ENCODE peak calls at places on chromosomes 11 and 22, in four cellular contexts. R is HepG2, G is GM23338, M is HCT116. P is an unnamed sample.

GRCh38 chr11:128901655-128902514 is 10.7 kb downstream of the KCNJ5 start:
- DNase-seq in G (peak; percentile 65), M (no peak), R (no peak), P (no peak)

GRCh38 chr11:116595305-116595880 is 177.4 kb downstream of the BUD13 start:
- DNase-seq in R (no peak), M (no peak), G (no peak), P (no peak)

GRCh38 chr11:19614370-19614936 is 98.2 kb upstream of the NAV2 start:
- DNase-seq in G (no peak), R (no peak), M (no peak), P (no peak)

GRCh38 chr11:8080674-8081590 is at the start of gene TUB:
- DNase-seq in M (no peak), G (peak; percentile 86), R (no peak), P (no peak)

GRCh38 chr11:120378474-120378873 is 42.3 kb downstream of the ARHGEF12 start:
- DNase-seq in R (no peak), M (no peak), G (no peak), P (no peak)

GRCh38 chr11:17298302-17298701 is 21.8 kb downstream of the NUCB2 start:
- DNase-seq in G (no peak), R (no peak), M (no peak), P (no peak)

GRCh38 chr11:33692013-33692504 is 8.6 kb downstream of the C11orf91 start:
- DNase-seq in G (no peak), M (peak; percentile 81), R (peak; percentile 76), P (no peak)

GRCh38 chr11:117187428-117187798 is 8.9 kb downstream of the SIDT2 start:
- DNase-seq in M (no peak), G (no peak), R (no peak), P (no peak)

GRCh38 chr22:20117656-20118571 is 888 bp upstream of the TRMT2A start:
- DNase-seq in M (no peak), R (no peak), G (peak; percentile 32), P (peak; percentile 52)

GRCh38 chr11:130181295-130182272 is 22.0 kb downstream of the ST14 start:
- DNase-seq in R (peak; percentile 99), G (no peak), M (no peak), P (no peak)

GRCh38 chr22:31496735-31497146 is 405 bp downstream of the SFI1 start:
- DNase-seq in G (no peak), M (no peak), R (no peak), P (peak; percentile 39)

GRCh38 chr11:15055620-15056356 is 17.6 kb upstream of the CALCB start:
- DNase-seq in R (no peak), M (no peak), G (no peak), P (no peak)

GRCh38 chr22:29816128-29816527 is 21.9 kb downstream of the ASCC2 start:
- DNase-seq in R (no peak), G (no peak), M (no peak), P (no peak)

GRCh38 chr11:133966924-133967598 is 10.3 kb upstream of the IGSF9B start:
- DNase-seq in G (peak; percentile 83), R (no peak), M (no peak), P (no peak)

GRCh38 chr22:18044548-18045271 is 20.3 kb upstream of the MICAL3 start:
- DNase-seq in M (no peak), G (no peak), R (peak; percentile 94), P (no peak)

GRCh38 chr11:116665523-116665922 is 107.3 kb downstream of the BUD13 start:
- DNase-seq in R (no peak), M (no peak), G (no peak), P (no peak)

GRCh38 chr22:19506212-19506611 is 18.0 kb downstream of the CLDN5 start:
- DNase-seq in M (no peak), R (no peak), G (no peak), P (no peak)

GRCh38 chr22:36350751-36351594 is 36.8 kb downstream of the MYH9 start:
- DNase-seq in G (no peak), R (peak; percentile 91), M (no peak), P (no peak)

GRCh38 chr11:3153291-3153861 is 11.7 kb downstream of the OSBPL5 start:
- DNase-seq in G (no peak), R (no peak), M (no peak), P (no peak)

GRCh38 chr11:66531841-66532240 is 14.0 kb downstream of the ZDHHC24 start:
- DNase-seq in M (no peak), R (no peak), G (no peak), P (no peak)

GRCh38 chr11:81071641-81072040 is 1630.8 kb upstream of the TENM4 start:
- DNase-seq in R (no peak), G (no peak), M (no peak), P (no peak)

GRCh38 chr11:2269601-2270321 is 627 bp downstream of the ASCL2 start:
- DNase-seq in G (peak; percentile 78), M (no peak), R (no peak), P (peak; percentile 66)

GRCh38 chr11:2515401-2516275 is 70.8 kb downstream of the KCNQ1 start:
- DNase-seq in R (no peak), M (no peak), G (no peak), P (no peak)

GRCh38 chr11:118057424-118058145 is 19.3 kb upstream of the TMPRSS4 start:
- DNase-seq in M (no peak), R (no peak), G (no peak), P (no peak)

GRCh38 chr11:65870706-65871681 is 1.6 kb downstream of the EFEMP2 start:
- DNase-seq in R (no peak), G (no peak), M (no peak), P (no peak)

GRCh38 chr11:108569896-108570295 is 23.7 kb downstream of the EXPH5 start:
- DNase-seq in R (no peak), G (no peak), M (no peak), P (no peak)

GRCh38 chr22:36017661-36018091 is 10.9 kb downstream of the RBFOX2 start:
- DNase-seq in M (no peak), R (no peak), G (no peak), P (no peak)

GRCh38 chr11:70502677-70503076 is 104.3 kb downstream of the CTTN start:
- DNase-seq in G (no peak), R (no peak), M (no peak), P (no peak)

GRCh38 chr11:12526789-12527188 is 147.4 kb upstream of the TEAD1 start:
- DNase-seq in M (no peak), G (no peak), R (no peak), P (no peak)

GRCh38 chr11:111512296-111513239 is at the start of gene BTG4:
- DNase-seq in M (no peak), R (no peak), G (peak; percentile 69), P (no peak)

GRCh38 chr11:131938321-131938751 is 567.9 kb downstream of the NTM start:
- DNase-seq in M (no peak), R (no peak), G (no peak), P (no peak)

GRCh38 chr11:117827521-117828511 is 3.3 kb upstream of the FXYD2 start:
- DNase-seq in R (no peak), G (no peak), M (no peak), P (no peak)

GRCh38 chr11:102666331-102666957 is 39.1 kb downstream of the MMP27 start:
- DNase-seq in G (peak; percentile 74), R (peak; percentile 46), M (peak; percentile 37), P (no peak)

GRCh38 chr22:37749223-37749622 is 52.4 kb downstream of the TRIOBP start:
- DNase-seq in G (no peak), M (no peak), R (no peak), P (no peak)

GRCh38 chr11:92475316-92475715 is 250.7 kb downstream of the FAT3 start:
- DNase-seq in G (no peak), M (no peak), R (no peak), P (no peak)

GRCh38 chr11:84316866-84317560 is 1030.8 kb upstream of the CCDC90B start:
- DNase-seq in M (no peak), R (no peak), G (peak; percentile 15), P (no peak)

GRCh38 chr11:64173616-64174355 is 7.9 kb upstream of the MACROD1 start:
- DNase-seq in R (no peak), G (no peak), M (no peak), P (no peak)

GRCh38 chr11:45532552-45532951 is 132.9 kb downstream of the CHST1 start:
- DNase-seq in R (no peak), M (no peak), G (no peak), P (no peak)

GRCh38 chr22:48510599-48510998 is 1317.1 kb downstream of the BRD1 start:
- DNase-seq in R (no peak), M (no peak), G (no peak), P (no peak)

GRCh38 chr11:72807021-72807693 is 7.1 kb upstream of the ATG16L2 start:
- DNase-seq in G (no peak), R (peak; percentile 72), M (no peak), P (peak; percentile 63)
- TF ChIP-seq REST in G (no peak), R (no peak), M (no peak), P (no peak)

DNA sequence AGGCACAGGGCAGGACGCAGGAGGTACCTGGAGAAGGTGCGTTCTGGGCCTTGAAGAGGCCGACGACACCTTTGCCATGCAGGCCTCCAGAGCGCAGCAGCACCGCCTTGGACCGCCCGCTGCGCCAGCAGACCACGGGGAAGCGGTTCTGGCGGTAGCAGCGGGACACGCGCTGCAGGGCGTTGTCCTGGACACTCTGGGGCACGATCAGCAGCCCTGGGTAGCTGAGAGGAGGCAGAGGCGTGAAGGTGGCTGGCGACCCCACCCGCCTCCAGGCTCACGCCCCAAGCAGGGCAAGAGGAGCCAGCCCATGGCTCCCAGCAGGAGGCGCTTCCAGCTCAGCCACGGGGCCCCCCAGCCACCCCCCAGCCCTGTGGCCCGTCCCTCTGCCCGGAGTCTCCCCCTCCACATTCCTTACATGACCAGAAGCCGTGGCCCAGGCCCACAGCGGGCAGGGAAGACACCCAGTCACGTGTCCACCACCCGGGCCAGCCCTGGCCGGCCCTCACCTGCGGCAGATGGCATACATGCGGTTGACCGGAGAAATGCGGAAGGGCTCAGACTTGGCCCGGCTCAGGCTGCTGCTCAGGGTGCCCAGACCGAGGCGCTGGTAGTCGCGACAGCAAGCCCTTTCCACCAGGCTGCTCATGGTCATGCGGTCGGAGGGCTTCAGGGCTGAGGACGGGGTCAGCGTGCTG is 15.2 kb downstream of the SBF1 start:
- DNase-seq in M (no peak), G (no peak), R (no peak), P (no peak)
- TF ChIP-seq POLR2AphosphoS5 in M (no peak), G (no peak), R (no peak), P (no peak)

DNA sequence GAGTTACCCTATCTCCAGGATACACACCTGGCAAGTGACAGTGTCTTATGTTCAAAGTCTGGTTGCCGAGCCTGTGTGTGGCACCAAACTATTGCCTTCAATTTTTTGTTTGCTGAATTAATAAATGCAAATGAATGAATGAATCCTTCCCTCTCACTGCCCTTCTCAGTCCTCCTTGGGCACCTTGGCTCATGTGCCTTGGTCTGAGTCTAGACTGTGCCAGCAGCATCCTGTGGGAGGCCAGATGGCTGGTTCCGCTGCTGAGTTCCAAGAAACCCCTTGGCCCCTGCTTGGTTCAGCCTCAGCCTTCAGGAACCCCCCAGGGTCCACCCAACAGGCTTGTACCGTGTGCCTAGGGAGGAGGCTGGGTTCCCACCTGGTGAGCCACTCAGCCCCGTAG is 31.0 kb downstream of the TOB2 start:
- DNase-seq in G (no peak), M (no peak), R (no peak), P (no peak)
- H3K4me3 ChIP-seq in G (no peak overlapping the region), M (no peak overlapping the region), R (peak overlapping the region; percentile 95), P (no peak overlapping the region)

GRCh38 chr22:21867528-21868266 is at the start of gene MAPK1:
- DNase-seq in M (peak; percentile 61), G (peak; percentile 94), R (peak; percentile 79), P (peak; percentile 90)
- TF ChIP-seq REST in M (no peak), G (no peak), R (no peak), P (no peak)

GRCh38 chr11:74434528-74434927 is 32.8 kb downstream of the KCNE3 start:
- DNase-seq in M (no peak), R (no peak), G (no peak), P (peak; percentile 54)
- TF ChIP-seq POLR2AphosphoS5 in M (no peak), R (no peak), G (no peak), P (no peak)